ENCODE peak calls at places on chromosome 18, in five cellular contexts. I, E, X, J and T are unnamed samples.

GRCh38 chr18:28412521-28412920 is 235.6 kb upstream of the CDH2 start:
- DNase-seq in E (no peak), X (no peak), I (no peak), J (no peak), T (no peak)

GRCh38 chr18:78979682-78980278 is at the start of gene SALL3:
- DNase-seq in E (no peak), J (no peak), X (no peak), I (no peak), T (no peak)

GRCh38 chr18:2442006-2442405 is 129.3 kb downstream of the METTL4 start:
- DNase-seq in J (no peak), E (no peak), X (no peak), I (no peak), T (no peak)

GRCh38 chr18:37393221-37393828 is 172.3 kb downstream of the CELF4 start:
- DNase-seq in X (no peak), J (no peak), I (no peak), E (no peak), T (no peak)

GRCh38 chr18:23824704-23825103 is 135.5 kb downstream of the LAMA3 start:
- DNase-seq in E (peak; percentile 30), X (no peak), J (no peak), I (no peak), T (peak; percentile 28)

GRCh38 chr18:46051731-46052461 is 20.2 kb downstream of the PSTPIP2 start:
- DNase-seq in X (peak; percentile 73), E (peak; percentile 93), J (no peak), I (no peak), T (peak; percentile 78)

GRCh38 chr18:68960355-68960754 is 162.5 kb downstream of the CCDC102B start:
- DNase-seq in E (no peak), X (peak; percentile 22), I (no peak), J (no peak), T (no peak)

GRCh38 chr18:11666831-11667230 is 22.2 kb upstream of the GNAL start:
- DNase-seq in J (no peak), X (no peak), E (no peak), I (no peak), T (no peak)

GRCh38 chr18:13444430-13445240 is 226.1 kb downstream of the LDLRAD4 start:
- DNase-seq in J (no peak), I (no peak), X (no peak), E (no peak), T (no peak)

GRCh38 chr18:76351961-76352581 is 143.0 kb downstream of the ZNF516 start:
- DNase-seq in X (peak; percentile 93), I (peak; percentile 29), J (no peak), E (peak; percentile 92), T (peak; percentile 78)

GRCh38 chr18:6004683-6005082 is 109.4 kb upstream of the TMEM200C start:
- DNase-seq in E (no peak), X (no peak), J (no peak), I (no peak), T (no peak)

GRCh38 chr18:79754022-79754761 is 43.5 kb upstream of the KCNG2 start:
- DNase-seq in I (no peak), E (no peak), J (no peak), X (no peak), T (no peak)

GRCh38 chr18:12092398-12093229 is 1.0 kb upstream of the ANKRD62 start:
- DNase-seq in X (no peak), I (peak; percentile 84), J (peak; percentile 13), E (no peak), T (peak; percentile 57)

GRCh38 chr18:68362907-68363306 is 352.0 kb downstream of the TMX3 start:
- DNase-seq in E (no peak), I (no peak), X (no peak), J (no peak), T (no peak)

GRCh38 chr18:23337599-23338444 is 115.3 kb upstream of the RIOK3 start:
- DNase-seq in E (peak; percentile 79), I (peak; percentile 12), X (peak; percentile 73), J (peak; percentile 19), T (peak; percentile 26)

GRCh38 chr18:63677490-63678225 is 16.0 kb upstream of the SERPINB3 start:
- DNase-seq in J (no peak), E (peak; percentile 28), X (no peak), I (peak; percentile 50), T (no peak)

GRCh38 chr18:13218376-13219011 is at the start of gene LDLRAD4:
- DNase-seq in E (no peak), X (no peak), J (no peak), I (no peak), T (peak; percentile 55)

GRCh38 chr18:6022840-6023239 is 127.5 kb upstream of the TMEM200C start:
- DNase-seq in J (no peak), I (no peak), X (peak; percentile 34), E (peak; percentile 61), T (no peak)

GRCh38 chr18:58391932-58392331 is 237.0 kb downstream of the ALPK2 start:
- DNase-seq in I (no peak), E (no peak), J (no peak), X (peak; percentile 4), T (no peak)

GRCh38 chr18:42707080-42707479 is 408.4 kb downstream of the RIT2 start:
- DNase-seq in J (no peak), X (no peak), E (no peak), I (no peak), T (no peak)

GRCh38 chr18:61922435-61922834 is 29.6 kb upstream of the RNF152 start:
- DNase-seq in I (peak; percentile 4), J (no peak), X (no peak), E (peak; percentile 15), T (no peak)

GRCh38 chr18:79518683-79519128 is 123.0 kb downstream of the NFATC1 start:
- DNase-seq in J (no peak), X (no peak), E (no peak), I (no peak), T (no peak)

GRCh38 chr18:11689031-11689971 is at the start of gene GNAL:
- DNase-seq in E (peak; percentile 85), X (peak; percentile 92), J (peak; percentile 77), I (peak; percentile 65), T (peak; percentile 87)

GRCh38 chr18:76973512-76974302 is 151.3 kb downstream of the ZNF236 start:
- DNase-seq in J (no peak), I (no peak), X (no peak), E (no peak), T (no peak)

GRCh38 chr18:22624171-22624570 is 206.5 kb upstream of the CTAGE1 start:
- DNase-seq in E (no peak), X (no peak), I (no peak), J (no peak), T (no peak)

GRCh38 chr18:22930089-22930713 is 2.9 kb upstream of the RBBP8 start:
- DNase-seq in E (peak; percentile 70), J (peak; percentile 57), X (peak; percentile 71), I (peak; percentile 83), T (peak; percentile 87)

GRCh38 chr18:38369772-38370690 is 804.4 kb upstream of the CELF4 start:
- DNase-seq in X (no peak), E (no peak), J (no peak), I (no peak), T (no peak)

GRCh38 chr18:12741351-12741750 is 38.5 kb downstream of the PSMG2 start:
- DNase-seq in I (peak; percentile 99), E (peak; percentile 49), J (no peak), X (peak; percentile 51), T (no peak)

GRCh38 chr18:48605408-48605845 is 66.6 kb downstream of the CTIF start:
- DNase-seq in E (peak; percentile 43), I (peak; percentile 5), X (no peak), J (peak; percentile 29), T (peak; percentile 33)

GRCh38 chr18:13381907-13382682 is 163.5 kb downstream of the LDLRAD4 start:
- DNase-seq in I (no peak), E (peak; percentile 21), X (peak; percentile 40), J (no peak), T (no peak)

GRCh38 chr18:35038881-35039491 is 2.2 kb upstream of the MAPRE2 start:
- DNase-seq in E (no peak), J (no peak), I (no peak), X (no peak), T (no peak)

GRCh38 chr18:35039633-35040032 is 1.6 kb upstream of the MAPRE2 start:
- DNase-seq in I (peak; percentile 1), J (no peak), E (peak; percentile 22), X (no peak), T (no peak)

GRCh38 chr18:35040638-35040987 is 600 bp upstream of the MAPRE2 start:
- DNase-seq in J (no peak), X (no peak), E (no peak), I (no peak), T (no peak)

GRCh38 chr18:35040988-35041751 is at the start of gene MAPRE2:
- DNase-seq in J (peak; percentile 85), E (peak; percentile 96), X (peak; percentile 97), I (peak; percentile 70), T (peak; percentile 99)

GRCh38 chr18:35038029-35038428 is 3.2 kb upstream of the MAPRE2 start:
- DNase-seq in X (no peak), J (no peak), E (no peak), I (no peak), T (no peak)
- H2AFZ ChIP-seq in X (no peak overlapping the region), J (no peak overlapping the region), E (no peak overlapping the region), I (no peak overlapping the region), T (no peak overlapping the region)

DNA sequence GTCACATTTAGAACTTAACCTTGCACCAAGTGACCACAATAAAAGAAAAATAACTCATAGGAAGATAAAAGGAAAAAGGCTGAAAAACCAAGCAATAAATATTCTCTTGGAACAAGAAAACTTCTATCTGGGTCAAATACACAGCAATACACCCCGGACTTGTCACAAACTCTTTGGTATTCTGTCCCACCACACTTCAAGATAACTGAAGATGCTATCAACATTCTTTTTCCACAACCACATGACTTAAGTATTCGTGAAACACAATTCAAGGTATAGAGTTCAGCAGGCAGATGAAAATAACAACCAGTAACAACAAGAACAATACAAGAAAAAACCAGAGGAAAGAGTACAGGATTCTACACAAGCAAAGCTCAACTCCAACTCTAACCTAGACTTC is 18.0 kb downstream of the MBD2 start:
- DNase-seq in I (no peak), E (no peak), X (no peak), J (no peak), T (no peak)
- H3K4me1 ChIP-seq in I (peaks cover 5% of the 10 kb centered on the region), E (peaks cover 6% of the 10 kb centered on the region), X (peaks cover 3% of the 10 kb centered on the region), J (no peaks in the 10 kb centered on the region), T (peaks cover 22% of the 10 kb centered on the region)

DNA sequence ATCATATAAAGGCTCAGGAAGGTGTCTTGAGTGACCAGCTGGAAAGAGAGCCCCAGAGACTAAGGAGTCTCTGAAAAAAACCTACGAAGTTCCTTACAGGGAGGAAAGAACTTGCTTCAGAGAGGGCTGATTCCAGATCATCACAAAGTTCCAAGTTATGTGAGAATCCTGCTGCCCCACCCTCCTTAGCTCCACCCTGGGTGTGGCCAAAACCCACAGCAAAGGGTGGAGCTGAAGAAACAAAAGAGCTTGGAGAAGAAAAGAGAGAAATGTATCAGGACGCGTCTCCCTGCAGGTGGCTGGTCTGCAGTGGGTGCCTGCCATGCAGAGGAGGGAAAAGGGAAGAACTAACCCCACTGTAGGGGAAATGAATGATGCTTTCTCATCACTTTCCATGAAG is 32.8 kb upstream of the ZNF396 start:
- DNase-seq in E (no peak), X (no peak), J (no peak), I (peak; percentile 48), T (no peak)
- H2AFZ ChIP-seq in E (no peak overlapping the region), X (no peak overlapping the region), J (no peak overlapping the region), I (no peak overlapping the region), T (no peak overlapping the region)

DNA sequence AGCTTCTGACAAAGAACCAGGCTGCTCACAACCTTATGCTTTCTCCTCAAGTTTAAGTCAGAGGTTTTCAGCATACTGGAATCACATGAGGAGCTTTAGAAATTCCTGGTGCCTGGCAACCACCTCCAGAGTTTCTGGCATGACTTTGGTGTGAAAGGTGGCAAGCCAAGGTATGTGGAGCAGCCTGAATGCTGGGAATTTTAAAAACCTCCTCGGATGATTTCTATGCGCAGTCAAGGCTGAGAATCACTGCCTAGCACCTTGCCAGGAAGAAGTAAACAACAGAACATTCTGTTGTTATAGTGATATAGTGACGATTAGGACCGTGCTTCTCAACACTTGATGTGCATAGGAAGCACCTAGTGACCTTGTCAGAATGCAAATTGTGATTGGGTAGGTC is 11.7 kb downstream of the CCBE1 start:
- DNase-seq in J (no peak), I (no peak), E (no peak), X (no peak), T (no peak)
- H3K4me1 ChIP-seq in J (no peaks in the 10 kb centered on the region), I (peaks cover 9% of the 10 kb centered on the region), E (peaks cover 29% of the 10 kb centered on the region), X (peaks cover 13% of the 10 kb centered on the region), T (peaks cover 19% of the 10 kb centered on the region)